ENCODE peak calls at places on chromosome 5, in ten cellular contexts. One of them, this sample, is unnamed.

GRCh38 chr5:102893942-102894341 is 138.8 kb downstream of the PAM start:
- DNase-seq in head of caudate nucleus: no peak
- DNase-seq in AML-193: no peak
- DNase-seq in left ventricle myocardium superior: no peak
- DNase-seq in posterior vena cava: no peak
- DNase-seq in mucosa of gallbladder: no peak
- DNase-seq in MCF 10A: no peak
- DNase-seq in OCI-M1: no peak
- DNase-seq in kidney: no peak
- DNase-seq in PC-3: no peak
- DNase-seq in this sample: no peak

GRCh38 chr5:133340822-133341221 is 271.5 kb downstream of the FSTL4 start:
- DNase-seq in PC-3: no peak
- DNase-seq in left ventricle myocardium superior: no peak
- DNase-seq in AML-193: no peak
- DNase-seq in mucosa of gallbladder: no peak
- DNase-seq in posterior vena cava: peak
- DNase-seq in head of caudate nucleus: no peak
- DNase-seq in kidney: peak
- DNase-seq in OCI-M1: no peak
- DNase-seq in MCF 10A: no peak
- DNase-seq in this sample: no peak

GRCh38 chr5:147223951-147224791 is 10.7 kb upstream of the STK32A start:
- DNase-seq in head of caudate nucleus: peak
- DNase-seq in posterior vena cava: no peak
- DNase-seq in MCF 10A: peak
- DNase-seq in AML-193: no peak
- DNase-seq in mucosa of gallbladder: peak
- DNase-seq in OCI-M1: peak
- DNase-seq in left ventricle myocardium superior: no peak
- DNase-seq in PC-3: peak
- DNase-seq in kidney: no peak
- DNase-seq in this sample: no peak

GRCh38 chr5:96683810-96684209 is 21.6 kb downstream of the CAST start:
- DNase-seq in kidney: no peak
- DNase-seq in posterior vena cava: no peak
- DNase-seq in OCI-M1: no peak
- DNase-seq in PC-3: no peak
- DNase-seq in head of caudate nucleus: no peak
- DNase-seq in AML-193: no peak
- DNase-seq in MCF 10A: no peak
- DNase-seq in left ventricle myocardium superior: no peak
- DNase-seq in mucosa of gallbladder: no peak
- DNase-seq in this sample: no peak

GRCh38 chr5:56649569-56649968 is 165.8 kb upstream of the MAP3K1 start:
- DNase-seq in OCI-M1: no peak
- DNase-seq in kidney: peak
- DNase-seq in PC-3: no peak
- DNase-seq in AML-193: no peak
- DNase-seq in head of caudate nucleus: no peak
- DNase-seq in posterior vena cava: no peak
- DNase-seq in mucosa of gallbladder: no peak
- DNase-seq in left ventricle myocardium superior: peak
- DNase-seq in MCF 10A: no peak
- DNase-seq in this sample: no peak

GRCh38 chr5:94469889-94470288 is 148.5 kb downstream of the KIAA0825 start:
- DNase-seq in kidney: no peak
- DNase-seq in OCI-M1: no peak
- DNase-seq in MCF 10A: no peak
- DNase-seq in head of caudate nucleus: no peak
- DNase-seq in mucosa of gallbladder: no peak
- DNase-seq in posterior vena cava: no peak
- DNase-seq in left ventricle myocardium superior: no peak
- DNase-seq in AML-193: no peak
- DNase-seq in PC-3: no peak
- DNase-seq in this sample: no peak

GRCh38 chr5:155631116-155631515 is 617.6 kb downstream of the KIF4B start:
- DNase-seq in left ventricle myocardium superior: no peak
- DNase-seq in AML-193: no peak
- DNase-seq in kidney: no peak
- DNase-seq in head of caudate nucleus: no peak
- DNase-seq in MCF 10A: peak
- DNase-seq in PC-3: no peak
- DNase-seq in OCI-M1: no peak
- DNase-seq in mucosa of gallbladder: no peak
- DNase-seq in posterior vena cava: no peak
- DNase-seq in this sample: no peak

GRCh38 chr5:14400085-14400484 is 181.5 kb upstream of the OTULINL start:
- DNase-seq in PC-3: peak
- DNase-seq in kidney: no peak
- DNase-seq in left ventricle myocardium superior: no peak
- DNase-seq in posterior vena cava: no peak
- DNase-seq in head of caudate nucleus: no peak
- DNase-seq in mucosa of gallbladder: no peak
- DNase-seq in OCI-M1: no peak
- DNase-seq in AML-193: no peak
- DNase-seq in MCF 10A: peak
- DNase-seq in this sample: no peak

GRCh38 chr5:137073192-137073591 is 425.9 kb downstream of the SPOCK1 start:
- DNase-seq in MCF 10A: no peak
- DNase-seq in PC-3: peak
- DNase-seq in OCI-M1: no peak
- DNase-seq in AML-193: no peak
- DNase-seq in mucosa of gallbladder: no peak
- DNase-seq in posterior vena cava: no peak
- DNase-seq in left ventricle myocardium superior: no peak
- DNase-seq in kidney: no peak
- DNase-seq in head of caudate nucleus: no peak
- DNase-seq in this sample: no peak

GRCh38 chr5:149605998-149606721 is 24.9 kb downstream of the ARHGEF37 start:
- DNase-seq in PC-3: peak
- DNase-seq in mucosa of gallbladder: peak
- DNase-seq in kidney: no peak
- DNase-seq in left ventricle myocardium superior: no peak
- DNase-seq in MCF 10A: peak
- DNase-seq in AML-193: no peak
- DNase-seq in posterior vena cava: no peak
- DNase-seq in head of caudate nucleus: no peak
- DNase-seq in OCI-M1: peak
- DNase-seq in this sample: no peak

GRCh38 chr5:53482717-53483638 is 2.5 kb downstream of the FST start:
- DNase-seq in PC-3: no peak
- DNase-seq in MCF 10A: no peak
- DNase-seq in left ventricle myocardium superior: peak
- DNase-seq in kidney: peak
- DNase-seq in head of caudate nucleus: no peak
- DNase-seq in mucosa of gallbladder: peak
- DNase-seq in posterior vena cava: no peak
- DNase-seq in OCI-M1: peak
- DNase-seq in AML-193: peak
- DNase-seq in this sample: peak

GRCh38 chr5:176188506-176189193 is 49.6 kb upstream of the SIMC1 start:
- DNase-seq in MCF 10A: no peak
- DNase-seq in posterior vena cava: no peak
- DNase-seq in head of caudate nucleus: no peak
- DNase-seq in PC-3: no peak
- DNase-seq in mucosa of gallbladder: no peak
- DNase-seq in left ventricle myocardium superior: no peak
- DNase-seq in OCI-M1: no peak
- DNase-seq in AML-193: no peak
- DNase-seq in kidney: no peak
- DNase-seq in this sample: no peak

GRCh38 chr5:126846344-126846743 is 69.4 kb downstream of the LMNB1 start:
- DNase-seq in kidney: no peak
- DNase-seq in head of caudate nucleus: no peak
- DNase-seq in OCI-M1: peak
- DNase-seq in left ventricle myocardium superior: no peak
- DNase-seq in AML-193: no peak
- DNase-seq in MCF 10A: peak
- DNase-seq in mucosa of gallbladder: no peak
- DNase-seq in PC-3: no peak
- DNase-seq in posterior vena cava: no peak
- DNase-seq in this sample: no peak

GRCh38 chr5:62184444-62184843 is 121.6 kb upstream of the KIF2A start:
- DNase-seq in OCI-M1: no peak
- DNase-seq in head of caudate nucleus: no peak
- DNase-seq in MCF 10A: no peak
- DNase-seq in kidney: no peak
- DNase-seq in PC-3: no peak
- DNase-seq in left ventricle myocardium superior: no peak
- DNase-seq in AML-193: no peak
- DNase-seq in posterior vena cava: no peak
- DNase-seq in mucosa of gallbladder: no peak
- DNase-seq in this sample: no peak

GRCh38 chr5:137292461-137293025 is 206.6 kb downstream of the SPOCK1 start:
- DNase-seq in AML-193: no peak
- DNase-seq in left ventricle myocardium superior: no peak
- DNase-seq in kidney: no peak
- DNase-seq in MCF 10A: no peak
- DNase-seq in OCI-M1: no peak
- DNase-seq in head of caudate nucleus: no peak
- DNase-seq in PC-3: peak
- DNase-seq in mucosa of gallbladder: no peak
- DNase-seq in posterior vena cava: no peak
- DNase-seq in this sample: no peak

GRCh38 chr5:125137535-125137934 is 391.1 kb upstream of the ZNF608 start:
- DNase-seq in left ventricle myocardium superior: no peak
- DNase-seq in MCF 10A: no peak
- DNase-seq in posterior vena cava: no peak
- DNase-seq in kidney: no peak
- DNase-seq in AML-193: no peak
- DNase-seq in OCI-M1: no peak
- DNase-seq in PC-3: no peak
- DNase-seq in head of caudate nucleus: no peak
- DNase-seq in mucosa of gallbladder: no peak
- DNase-seq in this sample: no peak

GRCh38 chr5:40486437-40487270 is 193.1 kb upstream of the PTGER4 start:
- DNase-seq in left ventricle myocardium superior: no peak
- DNase-seq in OCI-M1: peak
- DNase-seq in kidney: no peak
- DNase-seq in mucosa of gallbladder: peak
- DNase-seq in AML-193: peak
- DNase-seq in MCF 10A: no peak
- DNase-seq in PC-3: peak
- DNase-seq in head of caudate nucleus: peak
- DNase-seq in posterior vena cava: no peak
- DNase-seq in this sample: no peak

GRCh38 chr5:107028938-107029337 is 641.8 kb downstream of the EFNA5 start:
- DNase-seq in head of caudate nucleus: no peak
- DNase-seq in PC-3: no peak
- DNase-seq in posterior vena cava: no peak
- DNase-seq in AML-193: no peak
- DNase-seq in mucosa of gallbladder: no peak
- DNase-seq in MCF 10A: no peak
- DNase-seq in left ventricle myocardium superior: no peak
- DNase-seq in kidney: no peak
- DNase-seq in OCI-M1: no peak
- DNase-seq in this sample: no peak

GRCh38 chr5:68898961-68899471 is 194.8 kb upstream of the SLC30A5 start:
- DNase-seq in MCF 10A: peak
- DNase-seq in head of caudate nucleus: peak
- DNase-seq in left ventricle myocardium superior: no peak
- DNase-seq in AML-193: no peak
- DNase-seq in posterior vena cava: no peak
- DNase-seq in OCI-M1: no peak
- DNase-seq in PC-3: peak
- DNase-seq in mucosa of gallbladder: no peak
- DNase-seq in kidney: no peak
- DNase-seq in this sample: no peak

GRCh38 chr5:179241764-179242370 is 103.4 kb downstream of the ADAMTS2 start:
- DNase-seq in left ventricle myocardium superior: no peak
- DNase-seq in head of caudate nucleus: no peak
- DNase-seq in posterior vena cava: peak
- DNase-seq in PC-3: no peak
- DNase-seq in MCF 10A: no peak
- DNase-seq in mucosa of gallbladder: no peak
- DNase-seq in AML-193: no peak
- DNase-seq in kidney: peak
- DNase-seq in OCI-M1: no peak
- DNase-seq in this sample: peak

GRCh38 chr5:103228588-103228987 is 30.0 kb upstream of the MACIR start:
- DNase-seq in MCF 10A: no peak
- DNase-seq in PC-3: no peak
- DNase-seq in posterior vena cava: no peak
- DNase-seq in mucosa of gallbladder: no peak
- DNase-seq in kidney: no peak
- DNase-seq in head of caudate nucleus: no peak
- DNase-seq in OCI-M1: peak
- DNase-seq in AML-193: no peak
- DNase-seq in left ventricle myocardium superior: no peak
- DNase-seq in this sample: no peak

GRCh38 chr5:65209341-65209740 is 272.4 kb downstream of the ADAMTS6 start:
- DNase-seq in PC-3: peak
- DNase-seq in AML-193: no peak
- DNase-seq in mucosa of gallbladder: no peak
- DNase-seq in posterior vena cava: no peak
- DNase-seq in left ventricle myocardium superior: no peak
- DNase-seq in head of caudate nucleus: no peak
- DNase-seq in OCI-M1: no peak
- DNase-seq in MCF 10A: peak
- DNase-seq in kidney: no peak
- DNase-seq in this sample: no peak

GRCh38 chr5:42514759-42515158 is 91.5 kb downstream of the GHR start:
- DNase-seq in AML-193: no peak
- DNase-seq in MCF 10A: peak
- DNase-seq in kidney: no peak
- DNase-seq in mucosa of gallbladder: no peak
- DNase-seq in left ventricle myocardium superior: no peak
- DNase-seq in head of caudate nucleus: no peak
- DNase-seq in OCI-M1: peak
- DNase-seq in PC-3: peak
- DNase-seq in posterior vena cava: no peak
- DNase-seq in this sample: no peak

GRCh38 chr5:150780816-150781221 is 2.3 kb downstream of the SMIM3 start:
- DNase-seq in mucosa of gallbladder: no peak
- DNase-seq in left ventricle myocardium superior: no peak
- DNase-seq in AML-193: no peak
- DNase-seq in MCF 10A: peak
- DNase-seq in OCI-M1: no peak
- DNase-seq in kidney: no peak
- DNase-seq in head of caudate nucleus: no peak
- DNase-seq in PC-3: peak
- DNase-seq in posterior vena cava: no peak
- DNase-seq in this sample: no peak

GRCh38 chr5:91499943-91500531 is 116.9 kb upstream of the ARRDC3 start:
- DNase-seq in OCI-M1: peak
- DNase-seq in head of caudate nucleus: no peak
- DNase-seq in PC-3: peak
- DNase-seq in kidney: no peak
- DNase-seq in MCF 10A: peak
- DNase-seq in posterior vena cava: no peak
- DNase-seq in left ventricle myocardium superior: no peak
- DNase-seq in mucosa of gallbladder: no peak
- DNase-seq in AML-193: peak
- DNase-seq in this sample: no peak

GRCh38 chr5:180315762-180316212 is 23.9 kb upstream of the MAPK9 start:
- DNase-seq in AML-193: peak
- DNase-seq in left ventricle myocardium superior: peak
- DNase-seq in OCI-M1: peak
- DNase-seq in MCF 10A: peak
- DNase-seq in PC-3: peak
- DNase-seq in kidney: peak
- DNase-seq in head of caudate nucleus: peak
- DNase-seq in mucosa of gallbladder: peak
- DNase-seq in posterior vena cava: peak
- DNase-seq in this sample: peak

GRCh38 chr5:116970318-116970717 is 395.7 kb upstream of the SEMA6A start:
- DNase-seq in MCF 10A: peak
- DNase-seq in mucosa of gallbladder: no peak
- DNase-seq in head of caudate nucleus: no peak
- DNase-seq in AML-193: no peak
- DNase-seq in posterior vena cava: no peak
- DNase-seq in left ventricle myocardium superior: no peak
- DNase-seq in PC-3: no peak
- DNase-seq in kidney: no peak
- DNase-seq in OCI-M1: no peak
- DNase-seq in this sample: no peak

GRCh38 chr5:60522299-60522915 is 177.6 kb downstream of the DEPDC1B start:
- DNase-seq in AML-193: no peak
- DNase-seq in left ventricle myocardium superior: no peak
- DNase-seq in posterior vena cava: no peak
- DNase-seq in head of caudate nucleus: no peak
- DNase-seq in kidney: no peak
- DNase-seq in OCI-M1: no peak
- DNase-seq in mucosa of gallbladder: no peak
- DNase-seq in PC-3: no peak
- DNase-seq in MCF 10A: no peak
- DNase-seq in this sample: no peak

This sample was measured in left lobe of liver.